ENCODE peak calls at places on chromosomes 13 and 19, in seven cellular contexts. One of them, this sample, is unnamed.
A peak's percentile ranks its signal among the peaks of the same experiment; 100 is the strongest.

GRCh38 chr13:28031929-28032328 is 43.4 kb upstream of the URAD start:
- DNase-seq in AG10803: no peak
- DNase-seq in lower leg skin: no peak
- DNase-seq in heart left ventricle: no peak
- DNase-seq in cardiac muscle cell: no peak
- DNase-seq in mucosa of descending colon: no peak
- DNase-seq in activated CD8-positive, alpha-beta T cell treated with anti-CD3 and anti-CD28 coated beads for 36 hours: no peak
- DNase-seq in this sample: no peak

GRCh38 chr19:50333737-50334617 is 4.8 kb upstream of the KCNC3 start:
- DNase-seq in AG10803: no peak
- DNase-seq in lower leg skin: no peak
- DNase-seq in heart left ventricle: peak; percentile 79
- DNase-seq in cardiac muscle cell: peak; percentile 79
- DNase-seq in mucosa of descending colon: peak; percentile 82
- DNase-seq in activated CD8-positive, alpha-beta T cell treated with anti-CD3 and anti-CD28 coated beads for 36 hours: no peak
- DNase-seq in this sample: peak; percentile 92

GRCh38 chr13:20197361-20197834 is 4.7 kb upstream of the GJB2 start:
- DNase-seq in AG10803: peak; percentile 42
- DNase-seq in lower leg skin: no peak
- DNase-seq in heart left ventricle: no peak
- DNase-seq in cardiac muscle cell: peak; percentile 58
- DNase-seq in mucosa of descending colon: no peak
- DNase-seq in activated CD8-positive, alpha-beta T cell treated with anti-CD3 and anti-CD28 coated beads for 36 hours: peak; percentile 28
- DNase-seq in this sample: peak; percentile 63

GRCh38 chr19:19597809-19598306 is 20.6 kb downstream of the PBX4 start:
- DNase-seq in AG10803: no peak
- DNase-seq in lower leg skin: no peak
- DNase-seq in heart left ventricle: no peak
- DNase-seq in cardiac muscle cell: no peak
- DNase-seq in mucosa of descending colon: no peak
- DNase-seq in activated CD8-positive, alpha-beta T cell treated with anti-CD3 and anti-CD28 coated beads for 36 hours: peak; percentile 81
- DNase-seq in this sample: peak; percentile 74

GRCh38 chr13:59236309-59236939 is 927.3 kb downstream of the DIAPH3 start:
- DNase-seq in AG10803: no peak
- DNase-seq in lower leg skin: no peak
- DNase-seq in heart left ventricle: no peak
- DNase-seq in cardiac muscle cell: no peak
- DNase-seq in mucosa of descending colon: no peak
- DNase-seq in activated CD8-positive, alpha-beta T cell treated with anti-CD3 and anti-CD28 coated beads for 36 hours: no peak
- DNase-seq in this sample: no peak

GRCh38 chr13:37540228-37540627 is 58.3 kb downstream of the POSTN start:
- DNase-seq in AG10803: peak; percentile 96
- DNase-seq in lower leg skin: no peak
- DNase-seq in heart left ventricle: no peak
- DNase-seq in cardiac muscle cell: peak; percentile 41
- DNase-seq in mucosa of descending colon: no peak
- DNase-seq in activated CD8-positive, alpha-beta T cell treated with anti-CD3 and anti-CD28 coated beads for 36 hours: no peak
- DNase-seq in this sample: no peak

GRCh38 chr19:2761876-2762782 is 20.9 kb downstream of the SGTA start:
- DNase-seq in AG10803: no peak
- DNase-seq in lower leg skin: no peak
- DNase-seq in heart left ventricle: no peak
- DNase-seq in cardiac muscle cell: no peak
- DNase-seq in mucosa of descending colon: no peak
- DNase-seq in activated CD8-positive, alpha-beta T cell treated with anti-CD3 and anti-CD28 coated beads for 36 hours: no peak
- DNase-seq in this sample: no peak

GRCh38 chr19:48506138-48506733 is 5.4 kb downstream of the LMTK3 start:
- DNase-seq in AG10803: peak; percentile 56
- DNase-seq in lower leg skin: no peak
- DNase-seq in heart left ventricle: no peak
- DNase-seq in cardiac muscle cell: peak; percentile 68
- DNase-seq in mucosa of descending colon: no peak
- DNase-seq in activated CD8-positive, alpha-beta T cell treated with anti-CD3 and anti-CD28 coated beads for 36 hours: peak; percentile 20
- DNase-seq in this sample: peak; percentile 74

GRCh38 chr19:5974721-5975387 is 3.1 kb downstream of the RANBP3 start:
- DNase-seq in AG10803: no peak
- DNase-seq in lower leg skin: no peak
- DNase-seq in heart left ventricle: no peak
- DNase-seq in cardiac muscle cell: no peak
- DNase-seq in mucosa of descending colon: no peak
- DNase-seq in activated CD8-positive, alpha-beta T cell treated with anti-CD3 and anti-CD28 coated beads for 36 hours: peak; percentile 89
- DNase-seq in this sample: peak; percentile 69

GRCh38 chr13:73602295-73602694 is 531.9 kb downstream of the KLF12 start:
- DNase-seq in AG10803: no peak
- DNase-seq in lower leg skin: no peak
- DNase-seq in heart left ventricle: no peak
- DNase-seq in cardiac muscle cell: peak; percentile 30
- DNase-seq in mucosa of descending colon: no peak
- DNase-seq in activated CD8-positive, alpha-beta T cell treated with anti-CD3 and anti-CD28 coated beads for 36 hours: no peak
- DNase-seq in this sample: no peak

GRCh38 chr19:1183543-1184172 is 9.6 kb upstream of the SBNO2 start:
- DNase-seq in AG10803: no peak
- DNase-seq in lower leg skin: no peak
- DNase-seq in heart left ventricle: no peak
- DNase-seq in cardiac muscle cell: no peak
- DNase-seq in mucosa of descending colon: peak; percentile 82
- DNase-seq in activated CD8-positive, alpha-beta T cell treated with anti-CD3 and anti-CD28 coated beads for 36 hours: no peak
- DNase-seq in this sample: peak; percentile 79

GRCh38 chr19:39506944-39507714 is 7.8 kb upstream of the SELENOV start:
- DNase-seq in AG10803: peak; percentile 51
- DNase-seq in lower leg skin: no peak
- DNase-seq in heart left ventricle: no peak
- DNase-seq in cardiac muscle cell: peak; percentile 79
- DNase-seq in mucosa of descending colon: peak; percentile 54
- DNase-seq in activated CD8-positive, alpha-beta T cell treated with anti-CD3 and anti-CD28 coated beads for 36 hours: peak; percentile 74
- DNase-seq in this sample: peak; percentile 92

GRCh38 chr13:92739306-92739818 is 487.2 kb upstream of the GPC6 start:
- DNase-seq in AG10803: no peak
- DNase-seq in lower leg skin: no peak
- DNase-seq in heart left ventricle: no peak
- DNase-seq in cardiac muscle cell: no peak
- DNase-seq in mucosa of descending colon: no peak
- DNase-seq in activated CD8-positive, alpha-beta T cell treated with anti-CD3 and anti-CD28 coated beads for 36 hours: no peak
- DNase-seq in this sample: no peak

GRCh38 chr13:31037351-31037750 is 104.9 kb downstream of the TEX26 start:
- DNase-seq in AG10803: no peak
- DNase-seq in lower leg skin: no peak
- DNase-seq in heart left ventricle: no peak
- DNase-seq in cardiac muscle cell: no peak
- DNase-seq in mucosa of descending colon: no peak
- DNase-seq in activated CD8-positive, alpha-beta T cell treated with anti-CD3 and anti-CD28 coated beads for 36 hours: no peak
- DNase-seq in this sample: no peak

GRCh38 chr19:1018393-1018792 is 2.5 kb downstream of the TMEM259 start:
- DNase-seq in AG10803: no peak
- DNase-seq in lower leg skin: no peak
- DNase-seq in heart left ventricle: no peak
- DNase-seq in cardiac muscle cell: no peak
- DNase-seq in mucosa of descending colon: no peak
- DNase-seq in activated CD8-positive, alpha-beta T cell treated with anti-CD3 and anti-CD28 coated beads for 36 hours: no peak
- DNase-seq in this sample: no peak

GRCh38 chr13:110760611-110761010 is 47.1 kb downstream of the ING1 start:
- DNase-seq in AG10803: no peak
- DNase-seq in lower leg skin: no peak
- DNase-seq in heart left ventricle: no peak
- DNase-seq in cardiac muscle cell: no peak
- DNase-seq in mucosa of descending colon: no peak
- DNase-seq in activated CD8-positive, alpha-beta T cell treated with anti-CD3 and anti-CD28 coated beads for 36 hours: no peak
- DNase-seq in this sample: no peak

GRCh38 chr13:93635687-93636086 is 409.1 kb downstream of the GPC6 start:
- DNase-seq in AG10803: peak; percentile 89
- DNase-seq in lower leg skin: no peak
- DNase-seq in heart left ventricle: no peak
- DNase-seq in cardiac muscle cell: peak; percentile 90
- DNase-seq in mucosa of descending colon: no peak
- DNase-seq in activated CD8-positive, alpha-beta T cell treated with anti-CD3 and anti-CD28 coated beads for 36 hours: no peak
- DNase-seq in this sample: no peak

GRCh38 chr13:19818223-19818842 is 35.6 kb upstream of the PSPC1 start:
- DNase-seq in AG10803: no peak
- DNase-seq in lower leg skin: no peak
- DNase-seq in heart left ventricle: no peak
- DNase-seq in cardiac muscle cell: peak; percentile 47
- DNase-seq in mucosa of descending colon: peak; percentile 52
- DNase-seq in activated CD8-positive, alpha-beta T cell treated with anti-CD3 and anti-CD28 coated beads for 36 hours: peak; percentile 47
- DNase-seq in this sample: no peak

GRCh38 chr13:94674609-94675348 is 37.6 kb downstream of the SOX21 start:
- DNase-seq in AG10803: peak; percentile 35
- DNase-seq in lower leg skin: peak; percentile 29
- DNase-seq in heart left ventricle: peak; percentile 22
- DNase-seq in cardiac muscle cell: peak; percentile 58
- DNase-seq in mucosa of descending colon: no peak
- DNase-seq in activated CD8-positive, alpha-beta T cell treated with anti-CD3 and anti-CD28 coated beads for 36 hours: peak; percentile 81
- DNase-seq in this sample: peak; percentile 51

GRCh38 chr13:77430377-77430951 is 103.6 kb upstream of the MYCBP2 start:
- DNase-seq in AG10803: no peak
- DNase-seq in lower leg skin: no peak
- DNase-seq in heart left ventricle: no peak
- DNase-seq in cardiac muscle cell: no peak
- DNase-seq in mucosa of descending colon: no peak
- DNase-seq in activated CD8-positive, alpha-beta T cell treated with anti-CD3 and anti-CD28 coated beads for 36 hours: no peak
- DNase-seq in this sample: no peak

GRCh38 chr13:77422724-77423123 is 95.8 kb upstream of the MYCBP2 start:
- DNase-seq in AG10803: no peak
- DNase-seq in lower leg skin: no peak
- DNase-seq in heart left ventricle: no peak
- DNase-seq in cardiac muscle cell: no peak
- DNase-seq in mucosa of descending colon: no peak
- DNase-seq in activated CD8-positive, alpha-beta T cell treated with anti-CD3 and anti-CD28 coated beads for 36 hours: no peak
- DNase-seq in this sample: no peak

GRCh38 chr13:77429320-77430142 is 102.6 kb upstream of the MYCBP2 start:
- DNase-seq in AG10803: peak; percentile 16
- DNase-seq in lower leg skin: no peak
- DNase-seq in heart left ventricle: no peak
- DNase-seq in cardiac muscle cell: no peak
- DNase-seq in mucosa of descending colon: no peak
- DNase-seq in activated CD8-positive, alpha-beta T cell treated with anti-CD3 and anti-CD28 coated beads for 36 hours: peak; percentile 68
- DNase-seq in this sample: peak; percentile 35

GRCh38 chr13:77431449-77431848 is 104.1 kb upstream of the SCEL start:
- DNase-seq in AG10803: no peak
- DNase-seq in lower leg skin: no peak
- DNase-seq in heart left ventricle: no peak
- DNase-seq in cardiac muscle cell: no peak
- DNase-seq in mucosa of descending colon: no peak
- DNase-seq in activated CD8-positive, alpha-beta T cell treated with anti-CD3 and anti-CD28 coated beads for 36 hours: no peak
- DNase-seq in this sample: no peak

GRCh38 chr13:77425705-77426104 is 98.8 kb upstream of the MYCBP2 start:
- DNase-seq in AG10803: no peak
- DNase-seq in lower leg skin: no peak
- DNase-seq in heart left ventricle: no peak
- DNase-seq in cardiac muscle cell: no peak
- DNase-seq in mucosa of descending colon: no peak
- DNase-seq in activated CD8-positive, alpha-beta T cell treated with anti-CD3 and anti-CD28 coated beads for 36 hours: no peak
- DNase-seq in this sample: no peak
- TF ChIP-seq CTCF in AG10803: no peak
- TF ChIP-seq CTCF in lower leg skin: no peak
- TF ChIP-seq CTCF in heart left ventricle: no peak
- TF ChIP-seq CTCF in cardiac muscle cell: no peak
- TF ChIP-seq CTCF in mucosa of descending colon: no peak
- TF ChIP-seq CTCF in activated CD8-positive, alpha-beta T cell treated with anti-CD3 and anti-CD28 coated beads for 36 hours: no peak
- TF ChIP-seq CTCF in this sample: no peak

GRCh38 chr19:34678085-34678412 is 571 bp downstream of the ZNF302 start:
- DNase-seq in AG10803: no peak
- DNase-seq in lower leg skin: no peak
- DNase-seq in heart left ventricle: no peak
- DNase-seq in cardiac muscle cell: no peak
- DNase-seq in mucosa of descending colon: no peak
- DNase-seq in activated CD8-positive, alpha-beta T cell treated with anti-CD3 and anti-CD28 coated beads for 36 hours: no peak
- DNase-seq in this sample: no peak

GRCh38 chr19:34678421-34678820 is 943 bp downstream of the ZNF302 start:
- DNase-seq in AG10803: no peak
- DNase-seq in lower leg skin: no peak
- DNase-seq in heart left ventricle: no peak
- DNase-seq in cardiac muscle cell: no peak
- DNase-seq in mucosa of descending colon: no peak
- DNase-seq in activated CD8-positive, alpha-beta T cell treated with anti-CD3 and anti-CD28 coated beads for 36 hours: no peak
- DNase-seq in this sample: no peak

GRCh38 chr19:34676697-34677385 is at the start of gene SCGB2B2:
- DNase-seq in AG10803: no peak
- DNase-seq in lower leg skin: peak; percentile 54
- DNase-seq in heart left ventricle: peak; percentile 89
- DNase-seq in cardiac muscle cell: no peak
- DNase-seq in mucosa of descending colon: peak; percentile 64
- DNase-seq in activated CD8-positive, alpha-beta T cell treated with anti-CD3 and anti-CD28 coated beads for 36 hours: peak; percentile 77
- DNase-seq in this sample: peak; percentile 54

GRCh38 chr19:34675919-34676318 is 1.0 kb downstream of the SCGB2B2 start:
- DNase-seq in AG10803: no peak
- DNase-seq in lower leg skin: no peak
- DNase-seq in heart left ventricle: no peak
- DNase-seq in cardiac muscle cell: no peak
- DNase-seq in mucosa of descending colon: no peak
- DNase-seq in activated CD8-positive, alpha-beta T cell treated with anti-CD3 and anti-CD28 coated beads for 36 hours: no peak
- DNase-seq in this sample: no peak

GRCh38 chr19:34677386-34678084 is at the start of gene ZNF302:
- DNase-seq in AG10803: peak; percentile 97
- DNase-seq in lower leg skin: peak; percentile 96
- DNase-seq in heart left ventricle: peak; percentile 98
- DNase-seq in cardiac muscle cell: peak; percentile 99
- DNase-seq in mucosa of descending colon: peak; percentile 98
- DNase-seq in activated CD8-positive, alpha-beta T cell treated with anti-CD3 and anti-CD28 coated beads for 36 hours: peak; percentile 97
- DNase-seq in this sample: peak; percentile 94
- TF ChIP-seq CTCF in AG10803: no peak
- TF ChIP-seq CTCF in lower leg skin: no peak
- TF ChIP-seq CTCF in heart left ventricle: no peak
- TF ChIP-seq CTCF in cardiac muscle cell: no peak
- TF ChIP-seq CTCF in mucosa of descending colon: no peak
- TF ChIP-seq CTCF in activated CD8-positive, alpha-beta T cell treated with anti-CD3 and anti-CD28 coated beads for 36 hours: no peak
- TF ChIP-seq CTCF in this sample: no peak

DNA sequence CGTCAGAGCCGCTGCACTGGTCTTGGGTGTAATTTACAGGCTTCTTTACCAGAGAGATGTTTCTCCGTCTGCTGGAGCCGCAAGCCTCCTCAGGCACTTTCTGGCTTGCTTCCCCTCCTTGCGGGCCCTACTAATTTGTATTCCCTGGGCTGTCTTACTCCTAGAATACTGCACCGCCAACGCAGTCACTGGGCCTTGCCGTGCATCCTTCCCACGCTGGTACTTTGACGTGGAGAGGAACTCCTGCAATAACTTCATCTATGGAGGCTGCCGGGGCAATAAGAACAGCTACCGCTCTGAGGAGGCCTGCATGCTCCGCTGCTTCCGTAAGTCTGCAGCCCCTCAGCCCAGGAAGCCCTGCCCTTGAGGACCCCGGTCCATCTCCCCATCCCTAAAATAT is 14.1 kb upstream of the C19orf33 start:
- DNase-seq in AG10803: no peak
- DNase-seq in lower leg skin: no peak
- DNase-seq in heart left ventricle: no peak
- DNase-seq in cardiac muscle cell: no peak
- DNase-seq in mucosa of descending colon: no peak
- DNase-seq in activated CD8-positive, alpha-beta T cell treated with anti-CD3 and anti-CD28 coated beads for 36 hours: no peak
- DNase-seq in this sample: no peak
- TF ChIP-seq CTCF in AG10803: no peak
- TF ChIP-seq CTCF in lower leg skin: no peak
- TF ChIP-seq CTCF in heart left ventricle: no peak
- TF ChIP-seq CTCF in cardiac muscle cell: no peak
- TF ChIP-seq CTCF in mucosa of descending colon: no peak
- TF ChIP-seq CTCF in activated CD8-positive, alpha-beta T cell treated with anti-CD3 and anti-CD28 coated beads for 36 hours: no peak
- TF ChIP-seq CTCF in this sample: no peak

DNA sequence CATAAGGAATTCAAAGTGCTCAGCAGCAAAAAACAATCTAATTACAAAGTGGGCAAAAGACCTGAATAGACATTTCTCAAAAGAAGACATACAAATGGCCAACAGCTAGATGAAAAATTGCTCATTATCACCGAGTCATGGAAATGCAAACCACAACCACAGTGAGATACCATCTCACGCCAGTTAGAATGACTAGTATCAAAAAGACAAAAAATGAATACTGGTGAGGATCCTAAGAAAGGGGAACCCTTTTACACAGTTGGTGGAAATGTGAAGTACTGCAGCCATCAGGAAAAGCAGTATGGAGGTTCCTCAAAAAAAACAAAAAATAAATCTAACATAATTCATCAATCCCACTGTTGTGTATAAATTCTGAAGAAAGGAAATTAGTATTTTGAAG is 1206.1 kb downstream of the EFNB2 start:
- DNase-seq in AG10803: no peak
- DNase-seq in lower leg skin: no peak
- DNase-seq in heart left ventricle: no peak
- DNase-seq in cardiac muscle cell: no peak
- DNase-seq in mucosa of descending colon: no peak
- DNase-seq in activated CD8-positive, alpha-beta T cell treated with anti-CD3 and anti-CD28 coated beads for 36 hours: peak; percentile 2
- DNase-seq in this sample: no peak
- TF ChIP-seq CTCF in AG10803: no peak
- TF ChIP-seq CTCF in lower leg skin: no peak
- TF ChIP-seq CTCF in heart left ventricle: no peak
- TF ChIP-seq CTCF in cardiac muscle cell: no peak
- TF ChIP-seq CTCF in mucosa of descending colon: no peak
- TF ChIP-seq CTCF in activated CD8-positive, alpha-beta T cell treated with anti-CD3 and anti-CD28 coated beads for 36 hours: no peak
- TF ChIP-seq CTCF in this sample: no peak